ENCODE peak calls at places on chromosome 21, in six cellular contexts. V is right lobe of liver, U is HCT116, L is NB4, G is adrenal gland, R is GM12892. P is an unnamed sample.

GRCh38 chr21:29196021-29196663 is 65.7 kb downstream of the MAP3K7CL start:
- DNase-seq in V (no peak), U (peak), L (peak), G (peak), R (peak), P (peak)

GRCh38 chr21:38712076-38712475 is 93.7 kb upstream of the ETS2 start:
- DNase-seq in V (no peak), U (peak), L (peak), G (no peak), R (no peak), P (peak)

GRCh38 chr21:27036736-27037301 is 69.9 kb upstream of the ADAMTS5 start:
- DNase-seq in V (no peak), U (no peak), L (no peak), G (no peak), R (no peak), P (no peak)

GRCh38 chr21:25385912-25386474 is 221.3 kb downstream of the MRPL39 start:
- DNase-seq in V (no peak), U (peak), L (peak), G (peak), R (no peak), P (peak)

GRCh38 chr21:33029975-33030461 is 4.3 kb downstream of the OLIG2 start:
- DNase-seq in V (no peak), U (no peak), L (no peak), G (no peak), R (no peak), P (no peak)

GRCh38 chr21:39867198-39867650 is at the start of gene PCP4:
- DNase-seq in V (no peak), U (peak), L (peak), G (peak), R (no peak), P (peak)

GRCh38 chr21:29005696-29006095 is 13.0 kb upstream of the LTN1 start:
- DNase-seq in V (no peak), U (no peak), L (peak), G (no peak), R (no peak), P (no peak)

GRCh38 chr21:31530918-31531705 is 128.4 kb upstream of the SOD1 start:
- DNase-seq in V (peak), U (no peak), L (no peak), G (no peak), R (no peak), P (no peak)

GRCh38 chr21:32562426-32562825 is 22.9 kb downstream of the TCP10L start:
- DNase-seq in V (no peak), U (no peak), L (no peak), G (no peak), R (no peak), P (peak)

GRCh38 chr21:27362249-27362648 is 395.4 kb upstream of the ADAMTS5 start:
- DNase-seq in V (no peak), U (no peak), L (peak), G (no peak), R (no peak), P (no peak)

GRCh38 chr21:29817450-29817849 is 122.3 kb downstream of the GRIK1 start:
- DNase-seq in V (no peak), U (no peak), L (no peak), G (no peak), R (no peak), P (no peak)

GRCh38 chr21:26032263-26032662 is 138.3 kb downstream of the APP start:
- DNase-seq in V (no peak), U (no peak), L (peak), G (no peak), R (no peak), P (no peak)

GRCh38 chr21:17848228-17848627 is 29.1 kb upstream of the C21orf91 start:
- DNase-seq in V (no peak), U (no peak), L (no peak), G (no peak), R (peak), P (peak)

GRCh38 chr21:41016472-41016871 is 151.5 kb upstream of the BACE2 start:
- DNase-seq in V (no peak), U (no peak), L (no peak), G (no peak), R (no peak), P (no peak)

GRCh38 chr21:17693801-17694200 is 81.1 kb upstream of the BTG3 start:
- DNase-seq in V (no peak), U (no peak), L (peak), G (no peak), R (no peak), P (no peak)

GRCh38 chr21:24224411-24224810 is 1382.9 kb downstream of the MRPL39 start:
- DNase-seq in V (no peak), U (no peak), L (no peak), G (no peak), R (no peak), P (no peak)

GRCh38 chr21:17492415-17493168 is 20.3 kb upstream of the CXADR start:
- DNase-seq in V (no peak), U (no peak), L (no peak), G (no peak), R (no peak), P (no peak)

GRCh38 chr21:39033878-39034589 is 149.2 kb downstream of the PSMG1 start:
- DNase-seq in V (peak), U (no peak), L (no peak), G (no peak), R (no peak), P (no peak)

GRCh38 chr21:25985990-25986389 is 184.6 kb downstream of the APP start:
- DNase-seq in V (no peak), U (no peak), L (no peak), G (no peak), R (no peak), P (no peak)

GRCh38 chr21:27423906-27424595 is 457.2 kb upstream of the ADAMTS5 start:
- DNase-seq in V (no peak), U (no peak), L (no peak), G (no peak), R (no peak), P (no peak)

GRCh38 chr21:25639167-25639921 is at the start of gene JAM2:
- DNase-seq in V (peak), U (no peak), L (no peak), G (peak), R (peak), P (no peak)

GRCh38 chr21:29649370-29649963 is 290.3 kb downstream of the GRIK1 start:
- DNase-seq in V (no peak), U (no peak), L (peak), G (no peak), R (no peak), P (no peak)

GRCh38 chr21:39641827-39642450 is 29.2 kb downstream of the B3GALT5 start:
- DNase-seq in V (no peak), U (no peak), L (no peak), G (no peak), R (no peak), P (no peak)

GRCh38 chr21:30101967-30102366 is 64.6 kb downstream of the CLDN17 start:
- DNase-seq in V (no peak), U (no peak), L (no peak), G (no peak), R (no peak), P (no peak)

GRCh38 chr21:31505975-31506374 is 153.5 kb upstream of the SOD1 start:
- DNase-seq in V (no peak), U (no peak), L (no peak), G (no peak), R (no peak), P (no peak)

GRCh38 chr21:35791541-35792335 is 268.6 kb downstream of the SETD4 start:
- DNase-seq in V (no peak), U (no peak), L (no peak), G (no peak), R (no peak), P (no peak)

GRCh38 chr21:31335957-31336738 is 7.9 kb downstream of the TIAM1 start:
- DNase-seq in V (no peak), U (no peak), L (no peak), G (no peak), R (no peak), P (no peak)

GRCh38 chr21:31201548-31201947 is 142.5 kb downstream of the TIAM1 start:
- DNase-seq in V (no peak), U (no peak), L (peak), G (no peak), R (no peak), P (no peak)

GRCh38 chr21:26982767-26983166 is 15.9 kb upstream of the ADAMTS5 start:
- DNase-seq in V (no peak), U (no peak), L (no peak), G (peak), R (no peak), P (no peak)

GRCh38 chr21:28608646-28609045 is 384.0 kb downstream of the LTN1 start:
- DNase-seq in V (no peak), U (no peak), L (no peak), G (no peak), R (no peak), P (no peak)

GRCh38 chr21:27164208-27165172 is 197.6 kb upstream of the ADAMTS5 start:
- DNase-seq in V (no peak), U (no peak), L (no peak), G (no peak), R (no peak), P (no peak)

GRCh38 chr21:31732891-31733520 is 1.1 kb upstream of the SCAF4 start:
- DNase-seq in V (no peak), U (no peak), L (peak), G (peak), R (no peak), P (peak)

GRCh38 chr21:27513016-27513415 is 546.1 kb upstream of the ADAMTS5 start:
- DNase-seq in V (no peak), U (no peak), L (no peak), G (no peak), R (no peak), P (no peak)

GRCh38 chr21:35578350-35578782 is 482.0 kb downstream of the SETD4 start:
- DNase-seq in V (no peak), U (no peak), L (no peak), G (no peak), R (no peak), P (no peak)

GRCh38 chr21:23968008-23968407 is 1639.3 kb downstream of the MRPL39 start:
- DNase-seq in V (no peak), U (no peak), L (no peak), G (no peak), R (no peak), P (no peak)

GRCh38 chr21:45643021-45643980 is at the start of gene PCBP3:
- DNase-seq in V (peak), U (peak), L (peak), G (peak), R (peak), P (peak)
- TF ChIP-seq POLR2A in V (peak), U (no peak), L (peak), G (peak), R (peak), P (no peak)

GRCh38 chr21:46038341-46038829 is 56.8 kb downstream of the COL6A1 start:
- DNase-seq in V (no peak), U (no peak), L (no peak), G (no peak), R (no peak), P (no peak)

GRCh38 chr21:46033410-46034404 is 52.1 kb downstream of the COL6A1 start:
- DNase-seq in V (no peak), U (no peak), L (no peak), G (no peak), R (no peak), P (no peak)

GRCh38 chr21:46036696-46037337 is 55.2 kb downstream of the COL6A1 start:
- DNase-seq in V (no peak), U (no peak), L (no peak), G (no peak), R (no peak), P (no peak)

GRCh38 chr21:46037338-46038325 is 56.1 kb downstream of the COL6A1 start:
- DNase-seq in V (no peak), U (no peak), L (no peak), G (no peak), R (no peak), P (no peak)

GRCh38 chr21:46035809-46036695 is 54.5 kb downstream of the COL6A1 start:
- DNase-seq in V (peak), U (no peak), L (no peak), G (peak), R (no peak), P (no peak)
- TF ChIP-seq POLR2A in V (no peak), U (no peak), L (no peak), G (no peak), R (no peak), P (no peak)

DNA sequence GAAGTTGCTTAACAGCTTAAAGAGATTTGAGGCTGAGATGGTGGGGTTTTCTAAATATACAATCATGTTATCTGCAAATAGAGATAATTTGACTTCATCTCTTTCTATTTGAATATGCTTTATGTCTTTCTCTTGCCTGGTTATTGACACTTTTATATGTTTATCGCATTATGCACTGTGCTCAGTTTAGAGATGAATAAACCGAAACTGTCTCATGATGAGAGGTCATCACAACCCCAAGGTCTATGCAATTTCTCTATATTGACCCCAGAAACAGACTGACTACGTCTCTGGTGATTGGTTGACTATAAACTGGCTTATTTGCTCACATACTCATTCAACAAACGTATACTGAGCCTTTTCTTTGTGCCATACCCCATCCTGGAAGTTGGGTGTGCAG is 117.9 kb upstream of the NRIP1 start:
- DNase-seq in V (no peak), U (no peak), L (no peak), G (no peak), R (no peak), P (no peak)
- TF ChIP-seq POLR2A in V (no peak), U (no peak), L (no peak), G (no peak), R (no peak), P (no peak)

GRCh38 chr21:42787613-42788012 is 91.7 kb downstream of the WDR4 start:
- DNase-seq in V (no peak), U (no peak), L (no peak), G (no peak), R (no peak), P (no peak)

GRCh38 chr21:42784896-42785451 is 94.4 kb downstream of the WDR4 start:
- DNase-seq in V (no peak), U (no peak), L (no peak), G (no peak), R (no peak), P (no peak)

GRCh38 chr21:42785666-42786427 is 93.5 kb downstream of the WDR4 start:
- DNase-seq in V (no peak), U (no peak), L (no peak), G (no peak), R (no peak), P (no peak)

GRCh38 chr21:42784276-42784675 is 95.1 kb downstream of the WDR4 start:
- DNase-seq in V (no peak), U (no peak), L (no peak), G (no peak), R (no peak), P (no peak)

GRCh38 chr21:42786884-42787283 is 92.5 kb downstream of the WDR4 start:
- DNase-seq in V (no peak), U (no peak), L (no peak), G (no peak), R (no peak), P (no peak)
- TF ChIP-seq POLR2A in V (no peak), U (no peak), L (no peak), G (no peak), R (no peak), P (no peak)

DNA sequence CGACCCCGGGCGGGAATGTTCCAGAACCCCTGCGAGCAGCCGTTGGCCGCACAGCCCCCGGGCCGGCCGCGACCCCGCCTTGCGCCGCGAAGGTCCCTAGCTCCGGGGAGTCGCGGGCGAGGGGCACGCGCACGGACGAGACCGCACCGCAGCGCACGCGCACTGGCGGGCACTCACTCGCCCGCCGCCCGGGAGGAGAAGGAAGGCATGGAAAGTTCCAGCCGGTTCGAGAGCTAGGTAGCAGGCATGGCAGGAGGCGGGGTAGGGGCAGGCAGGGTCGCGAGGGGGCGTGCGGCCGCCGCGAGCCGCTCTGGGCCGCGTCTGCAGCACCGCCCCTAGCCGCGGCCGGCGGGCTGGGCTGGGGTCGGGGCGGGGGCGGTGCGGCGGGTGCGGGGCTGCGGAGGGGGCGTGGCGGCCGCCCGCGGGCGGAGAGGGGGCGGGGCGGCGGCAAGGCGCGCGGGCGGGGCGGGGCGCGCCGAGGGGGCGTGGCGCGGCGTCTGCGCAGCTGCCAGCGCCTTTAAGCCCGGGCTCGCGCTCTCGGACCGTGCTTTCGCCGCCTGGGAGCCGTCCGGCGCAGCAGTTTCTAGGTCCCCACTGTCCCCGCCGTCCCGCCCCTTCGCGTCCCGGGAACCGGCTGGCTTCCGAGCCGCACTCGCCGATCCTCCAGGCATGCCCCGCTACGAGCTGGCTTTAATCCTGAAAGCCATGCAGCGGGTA is at the start of the genes MRPS6 and SLC5A3:
- DNase-seq in V (peak), U (peak), L (peak), G (peak), R (peak), P (peak)
- TF ChIP-seq POLR2A in V (peak), U (peak), L (peak), G (peak), R (peak), P (peak)

GRCh38 chr21:44298301-44298700 is 1.6 kb upstream of the PFKL start:
- DNase-seq in V (no peak), U (no peak), L (no peak), G (no peak), R (no peak), P (no peak)

GRCh38 chr21:44300262-44300959 is 558 bp downstream of the PFKL start:
- DNase-seq in V (peak), U (no peak), L (peak), G (peak), R (peak), P (peak)

GRCh38 chr21:44299085-44299457 is 782 bp upstream of the PFKL start:
- DNase-seq in V (no peak), U (no peak), L (no peak), G (no peak), R (no peak), P (peak)

GRCh38 chr21:44301093-44301492 is 1.2 kb downstream of the PFKL start:
- DNase-seq in V (no peak), U (no peak), L (no peak), G (no peak), R (no peak), P (no peak)

DNA sequence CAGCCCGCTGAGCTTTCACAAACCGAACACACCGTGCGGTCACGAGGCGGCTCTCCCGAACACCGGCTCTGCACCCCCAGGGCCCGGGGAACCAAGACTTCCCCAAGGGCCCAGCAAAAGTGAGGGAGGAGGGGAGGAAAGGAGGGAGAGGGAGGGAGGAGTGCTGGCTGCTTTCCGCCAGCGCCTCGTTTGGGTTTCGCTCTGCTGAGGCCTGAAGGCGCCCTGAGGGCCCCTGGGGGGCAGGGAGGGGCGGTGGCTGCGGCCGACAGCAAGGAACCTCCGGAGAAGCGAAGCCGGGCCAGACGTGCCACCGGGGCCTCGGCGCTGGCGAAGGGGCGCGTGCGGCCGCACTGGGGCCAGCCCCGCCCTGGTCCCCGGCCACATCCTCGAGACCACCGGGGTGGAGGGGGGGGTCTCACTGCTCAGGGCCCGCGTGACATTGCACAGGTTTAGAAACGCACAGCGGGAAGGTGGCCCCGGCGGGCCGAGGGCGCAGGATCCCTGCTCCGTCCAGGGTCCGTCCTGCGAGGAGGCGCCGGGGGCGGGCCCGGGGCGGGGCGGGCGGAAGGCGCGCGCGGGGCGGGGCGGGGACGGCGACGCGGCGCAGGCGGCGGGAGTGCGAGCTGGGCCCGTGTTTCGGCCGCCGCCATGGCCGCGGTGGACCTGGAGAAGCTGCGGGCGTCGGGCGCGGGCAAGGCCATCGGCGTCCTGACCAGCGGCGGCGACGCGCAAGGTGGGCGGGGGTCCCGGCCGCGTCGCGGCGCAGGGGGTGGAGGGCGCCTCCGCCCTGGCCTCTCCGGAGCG is at the start of gene PFKL:
- DNase-seq in V (peak), U (no peak), L (peak), G (peak), R (peak), P (peak)
- TF ChIP-seq POLR2A in V (peak), U (peak), L (peak), G (no peak), R (peak), P (no peak)

DNA sequence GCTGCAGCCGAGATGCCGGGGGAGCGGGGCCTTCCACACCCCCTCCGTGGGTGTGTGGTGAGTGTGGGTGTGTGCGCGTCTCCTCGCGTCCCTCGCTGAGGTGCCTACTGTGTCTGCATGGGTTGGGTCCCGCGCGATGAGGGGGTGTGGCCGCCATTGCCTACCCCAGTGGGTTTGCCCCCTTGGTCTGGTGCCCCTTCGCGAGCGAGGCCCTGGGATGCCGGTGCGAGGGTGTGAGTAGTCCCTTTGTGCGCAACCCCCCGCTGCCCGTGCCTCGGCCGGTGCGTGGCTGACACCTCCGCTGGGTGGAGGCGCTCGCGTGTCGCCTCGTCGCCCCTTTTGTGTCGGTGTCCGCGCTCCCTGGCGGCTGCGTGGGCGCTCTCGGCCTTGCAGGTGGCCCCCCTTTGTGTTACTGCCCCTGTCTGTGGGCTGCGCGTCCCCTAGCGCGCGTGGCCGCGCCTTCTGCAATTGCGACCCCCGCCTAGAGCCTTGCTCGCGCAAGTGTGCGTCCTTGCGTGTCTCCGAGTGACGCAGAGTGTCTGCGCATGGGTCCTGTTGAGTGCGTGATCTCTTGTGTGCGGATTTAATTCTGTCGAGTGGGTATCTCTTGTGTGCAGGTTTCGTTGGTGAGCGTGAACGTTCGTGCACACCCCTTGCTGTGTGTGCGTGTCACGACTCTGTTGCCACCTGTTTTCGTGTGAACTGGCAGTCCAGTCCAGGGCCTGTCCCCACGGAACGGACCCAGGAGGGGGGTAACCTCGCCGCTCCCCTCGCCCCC is 552 bp downstream of the TTC3 start:
- DNase-seq in V (peak), U (no peak), L (peak), G (peak), R (no peak), P (peak)
- TF ChIP-seq POLR2A in V (no peak), U (no peak), L (no peak), G (no peak), R (no peak), P (peak)

P was measured in erythroblast.